ENCODE peak calls at places on chromosomes 1 and 21, in nine cellular contexts. X is stomach, O is sigmoid colon, F is ovary, I is esophagus muscularis mucosa, N is A549, D is GM12878, C is transverse colon, Q is H1. A is an unnamed sample.

GRCh38 chr1:209030454-209031167 is 552.9 kb upstream of the CAMK1G start:
- DNase-seq in X (no peak), O (no peak), F (no peak), I (peak), N (no peak), D (no peak), C (peak), Q (no peak), A (no peak)

GRCh38 chr1:3078421-3078820 is 9.4 kb downstream of the PRDM16 start:
- DNase-seq in X (no peak), O (no peak), F (no peak), I (no peak), N (no peak), D (no peak), C (no peak), Q (no peak), A (no peak)

GRCh38 chr1:2642560-2643413 is 10.0 kb upstream of the MMEL1 start:
- DNase-seq in X (peak), O (peak), F (peak), I (peak), N (peak), D (peak), C (peak), Q (peak), A (peak)

GRCh38 chr1:76106251-76106650 is 31.7 kb downstream of the ST6GALNAC3 start:
- DNase-seq in X (no peak), O (no peak), F (no peak), I (no peak), N (no peak), D (no peak), C (no peak), Q (no peak), A (no peak)

GRCh38 chr1:40628903-40629292 is 36.6 kb downstream of the RIMS3 start:
- DNase-seq in X (no peak), O (no peak), F (no peak), I (no peak), N (no peak), D (no peak), C (no peak), Q (no peak), A (no peak)

GRCh38 chr1:23427550-23427949 is 3.0 kb upstream of the TCEA3 start:
- DNase-seq in X (no peak), O (no peak), F (no peak), I (no peak), N (no peak), D (no peak), C (no peak), Q (no peak), A (no peak)

GRCh38 chr1:169550294-169550693 is 36.0 kb downstream of the F5 start:
- DNase-seq in X (no peak), O (no peak), F (no peak), I (no peak), N (peak), D (no peak), C (no peak), Q (no peak), A (peak)

GRCh38 chr21:43697758-43698643 is 20.9 kb upstream of the PDXK start:
- DNase-seq in X (no peak), O (no peak), F (no peak), I (no peak), N (no peak), D (no peak), C (no peak), Q (no peak), A (no peak)

GRCh38 chr1:190000365-190000872 is 477.2 kb downstream of the BRINP3 start:
- DNase-seq in X (no peak), O (no peak), F (no peak), I (no peak), N (peak), D (no peak), C (no peak), Q (no peak), A (no peak)

GRCh38 chr1:201217146-201217545 is 26.5 kb downstream of the IGFN1 start:
- DNase-seq in X (no peak), O (no peak), F (no peak), I (no peak), N (no peak), D (no peak), C (no peak), Q (no peak), A (no peak)

GRCh38 chr1:244796719-244797406 is 38.6 kb upstream of the COX20 start:
- DNase-seq in X (peak), O (peak), F (peak), I (no peak), N (peak), D (no peak), C (peak), Q (no peak), A (peak)

GRCh38 chr1:225474986-225475820 is 47.4 kb upstream of the LBR start:
- DNase-seq in X (peak), O (peak), F (peak), I (peak), N (peak), D (no peak), C (peak), Q (no peak), A (no peak)

GRCh38 chr1:114153051-114153620 is 533 bp downstream of the SYT6 start:
- DNase-seq in X (no peak), O (no peak), F (peak), I (no peak), N (peak), D (no peak), C (no peak), Q (no peak), A (no peak)

GRCh38 chr1:200588698-200589097 is 31.9 kb downstream of the KIF14 start:
- DNase-seq in X (no peak), O (no peak), F (no peak), I (no peak), N (no peak), D (no peak), C (no peak), Q (no peak), A (no peak)

GRCh38 chr1:10682449-10683365 is 113.7 kb downstream of the CASZ1 start:
- DNase-seq in X (no peak), O (no peak), F (no peak), I (no peak), N (no peak), D (no peak), C (no peak), Q (no peak), A (no peak)

GRCh38 chr1:114458208-114458777 is 52.7 kb downstream of the TRIM33 start:
- DNase-seq in X (no peak), O (no peak), F (no peak), I (no peak), N (no peak), D (no peak), C (no peak), Q (no peak), A (no peak)

GRCh38 chr1:89262643-89263042 is 10.0 kb downstream of the GBP5 start:
- DNase-seq in X (no peak), O (no peak), F (no peak), I (no peak), N (no peak), D (no peak), C (no peak), Q (no peak), A (no peak)

GRCh38 chr1:101235696-101236545 is 898 bp upstream of the S1PR1 start:
- DNase-seq in X (peak), O (peak), F (peak), I (no peak), N (no peak), D (peak), C (no peak), Q (no peak), A (peak)

GRCh38 chr1:65066379-65066765 is 81.6 kb upstream of the AK4 start:
- DNase-seq in X (no peak), O (no peak), F (no peak), I (no peak), N (peak), D (no peak), C (no peak), Q (no peak), A (peak)

GRCh38 chr1:155729031-155729898 is 40.4 kb downstream of the DAP3 start:
- DNase-seq in X (peak), O (peak), F (no peak), I (no peak), N (peak), D (no peak), C (peak), Q (peak), A (peak)

GRCh38 chr1:62208970-62209369 is 14.3 kb downstream of the L1TD1 start:
- DNase-seq in X (no peak), O (no peak), F (no peak), I (no peak), N (no peak), D (no peak), C (no peak), Q (no peak), A (no peak)

GRCh38 chr1:228342627-228343210 is 63.9 kb downstream of the TRIM11 start:
- DNase-seq in X (no peak), O (peak), F (no peak), I (no peak), N (no peak), D (no peak), C (peak), Q (no peak), A (no peak)

GRCh38 chr1:100862591-100862990 is 32.1 kb downstream of the EXTL2 start:
- DNase-seq in X (no peak), O (no peak), F (no peak), I (no peak), N (no peak), D (no peak), C (no peak), Q (no peak), A (no peak)

GRCh38 chr1:170593173-170593572 is 61.2 kb downstream of the GORAB start:
- DNase-seq in X (no peak), O (no peak), F (no peak), I (no peak), N (no peak), D (no peak), C (no peak), Q (no peak), A (no peak)

GRCh38 chr21:40680311-40680710 is 166.6 kb downstream of the DSCAM start:
- DNase-seq in X (no peak), O (no peak), F (no peak), I (no peak), N (no peak), D (no peak), C (no peak), Q (no peak), A (no peak)

GRCh38 chr21:46316708-46317324 is 6.9 kb downstream of the C21orf58 start:
- DNase-seq in X (no peak), O (no peak), F (no peak), I (no peak), N (no peak), D (no peak), C (no peak), Q (no peak), A (no peak)

GRCh38 chr1:116408193-116408592 is 35.1 kb downstream of the ATP1A1 start:
- DNase-seq in X (no peak), O (no peak), F (no peak), I (no peak), N (no peak), D (no peak), C (no peak), Q (no peak), A (no peak)

GRCh38 chr21:33762798-33763572 is 120.7 kb downstream of the ITSN1 start:
- DNase-seq in X (no peak), O (no peak), F (no peak), I (no peak), N (no peak), D (no peak), C (no peak), Q (no peak), A (no peak)

GRCh38 chr1:55775007-55775406 is 559.8 kb upstream of the USP24 start:
- DNase-seq in X (no peak), O (no peak), F (no peak), I (no peak), N (no peak), D (no peak), C (no peak), Q (no peak), A (no peak)

GRCh38 chr1:145992502-145992936 is 3.9 kb downstream of the TXNIP start:
- DNase-seq in X (peak), O (peak), F (no peak), I (no peak), N (no peak), D (no peak), C (no peak), Q (no peak), A (no peak)

GRCh38 chr1:28170036-28170596 is 6.4 kb downstream of the PTAFR start:
- DNase-seq in X (no peak), O (no peak), F (no peak), I (no peak), N (no peak), D (no peak), C (no peak), Q (no peak), A (no peak)

GRCh38 chr1:223245983-223246382 is 102.9 kb upstream of the TLR5 start:
- DNase-seq in X (no peak), O (no peak), F (no peak), I (no peak), N (no peak), D (no peak), C (no peak), Q (no peak), A (no peak)

GRCh38 chr21:41777934-41778815 is 11.3 kb upstream of the RIPK4 start:
- DNase-seq in X (peak), O (peak), F (peak), I (peak), N (no peak), D (no peak), C (peak), Q (peak), A (peak)

GRCh38 chr1:220680085-220680687 is 10.0 kb upstream of the C1orf115 start:
- DNase-seq in X (no peak), O (no peak), F (no peak), I (no peak), N (peak), D (no peak), C (no peak), Q (no peak), A (no peak)

GRCh38 chr1:970242-970972 is 4.1 kb downstream of the PLEKHN1 start:
- DNase-seq in X (no peak), O (no peak), F (no peak), I (no peak), N (no peak), D (no peak), C (no peak), Q (no peak), A (no peak)

GRCh38 chr1:63112155-63112914 is 210.0 kb upstream of the FOXD3 start:
- DNase-seq in X (no peak), O (no peak), F (no peak), I (no peak), N (no peak), D (no peak), C (no peak), Q (peak), A (no peak)

GRCh38 chr1:93437976-93438605 is 9.8 kb upstream of the FNBP1L start:
- DNase-seq in X (no peak), O (no peak), F (no peak), I (no peak), N (peak), D (no peak), C (no peak), Q (no peak), A (no peak)

GRCh38 chr1:38043036-38043747 is 3.4 kb downstream of the POU3F1 start:
- DNase-seq in X (no peak), O (no peak), F (no peak), I (no peak), N (no peak), D (no peak), C (no peak), Q (no peak), A (no peak)

GRCh38 chr21:45074818-45075605 is 632 bp downstream of the ADARB1 start:
- DNase-seq in X (peak), O (peak), F (peak), I (no peak), N (no peak), D (no peak), C (no peak), Q (no peak), A (no peak)

GRCh38 chr1:54498383-54499096 is 49.5 kb upstream of the ACOT11 start:
- DNase-seq in X (no peak), O (no peak), F (no peak), I (no peak), N (no peak), D (no peak), C (no peak), Q (no peak), A (no peak)

GRCh38 chr1:54499097-54500029 is 48.7 kb upstream of the ACOT11 start:
- DNase-seq in X (no peak), O (no peak), F (peak), I (no peak), N (peak), D (no peak), C (peak), Q (no peak), A (no peak)

GRCh38 chr1:54502342-54502741 is 45.7 kb upstream of the ACOT11 start:
- DNase-seq in X (no peak), O (no peak), F (no peak), I (no peak), N (no peak), D (no peak), C (no peak), Q (no peak), A (no peak)

GRCh38 chr1:54501849-54502248 is 46.2 kb upstream of the ACOT11 start:
- DNase-seq in X (no peak), O (no peak), F (no peak), I (no peak), N (no peak), D (no peak), C (no peak), Q (no peak), A (no peak)

GRCh38 chr1:54500030-54500389 is 48.0 kb upstream of the ACOT11 start:
- DNase-seq in X (no peak), O (no peak), F (no peak), I (no peak), N (no peak), D (no peak), C (peak), Q (no peak), A (no peak)
- TF ChIP-seq EP300 in X (no peak), O (no peak), F (no peak), I (no peak), N (no peak), D (no peak), C (no peak), Q (no peak), A (no peak)

GRCh38 chr1:162662013-162662412 is 29.7 kb downstream of the DDR2 start:
- DNase-seq in X (no peak), O (no peak), F (no peak), I (no peak), N (no peak), D (no peak), C (no peak), Q (no peak), A (no peak)
- TF ChIP-seq EP300 in X (no peak), O (no peak), F (no peak), I (no peak), N (no peak), D (no peak), C (no peak), Q (no peak), A (no peak)

GRCh38 chr21:19781881-19782652 is 1216.1 kb upstream of the NCAM2 start:
- DNase-seq in X (no peak), O (no peak), F (no peak), I (no peak), N (no peak), D (no peak), C (no peak), Q (peak), A (no peak)
- TF ChIP-seq EP300 in X (no peak), O (no peak), F (no peak), I (no peak), N (no peak), D (no peak), C (no peak), Q (no peak), A (no peak)

GRCh38 chr1:21299007-21299406 is 8.7 kb upstream of the ECE1 start:
- DNase-seq in X (no peak), O (no peak), F (no peak), I (no peak), N (no peak), D (no peak), C (peak), Q (no peak), A (no peak)
- TF ChIP-seq EP300 in X (no peak), O (no peak), F (no peak), I (no peak), N (no peak), D (no peak), C (no peak), Q (no peak), A (no peak)

GRCh38 chr1:35573198-35573775 is at the start of gene TFAP2E:
- DNase-seq in X (peak), O (no peak), F (no peak), I (no peak), N (peak), D (no peak), C (peak), Q (no peak), A (no peak)
- TF ChIP-seq EP300 in X (no peak), O (no peak), F (no peak), I (no peak), N (no peak), D (no peak), C (no peak), Q (no peak), A (peak)

GRCh38 chr1:17251699-17252376 is 2.9 kb downstream of the PADI3 start:
- DNase-seq in X (no peak), O (no peak), F (no peak), I (no peak), N (no peak), D (no peak), C (no peak), Q (no peak), A (no peak)
- TF ChIP-seq EP300 in X (no peak), O (no peak), F (no peak), I (no peak), N (no peak), D (no peak), C (no peak), Q (no peak), A (no peak)